ENCODE peak calls at places on chromosomes 7 and 10, in five cellular contexts. J is AG09319, V is substantia nigra, B is astrocyte of the spinal cord, X is right lobe of liver. N is an unnamed sample.

GRCh38 chr7:84263106-84263505 is 68.5 kb upstream of the SEMA3A start:
- DNase-seq in J (no peak), V (no peak), B (no peak), X (no peak), N (no peak)

GRCh38 chr7:131196808-131197207 is 130.9 kb upstream of the MKLN1 start:
- DNase-seq in J (no peak), V (no peak), B (peak), X (no peak), N (no peak)

GRCh38 chr7:37039131-37039719 is 314.9 kb upstream of the AOAH start:
- DNase-seq in J (no peak), V (no peak), B (no peak), X (no peak), N (no peak)

GRCh38 chr10:31574566-31574965 is 255.6 kb downstream of the ZEB1 start:
- DNase-seq in J (no peak), V (no peak), B (no peak), X (no peak), N (no peak)

GRCh38 chr7:45631569-45631968 is 57.4 kb downstream of the ADCY1 start:
- DNase-seq in J (no peak), V (no peak), B (no peak), X (no peak), N (no peak)

GRCh38 chr10:81414038-81414437 is 461.0 kb upstream of the NRG3 start:
- DNase-seq in J (no peak), V (no peak), B (no peak), X (peak), N (no peak)

GRCh38 chr10:70978816-70979215 is 90.5 kb upstream of the PCBD1 start:
- DNase-seq in J (no peak), V (no peak), B (no peak), X (no peak), N (no peak)

GRCh38 chr7:42893341-42894242 is 18.3 kb downstream of the C7orf25 start:
- DNase-seq in J (no peak), V (no peak), B (no peak), X (no peak), N (no peak)

GRCh38 chr7:80493121-80493849 is 18.6 kb downstream of the GNAT3 start:
- DNase-seq in J (no peak), V (no peak), B (no peak), X (no peak), N (no peak)

GRCh38 chr7:94561841-94562514 is 52.4 kb downstream of the CASD1 start:
- DNase-seq in J (no peak), V (no peak), B (peak), X (no peak), N (no peak)

GRCh38 chr7:34365011-34365410 is 293.0 kb upstream of the NPSR1 start:
- DNase-seq in J (no peak), V (no peak), B (no peak), X (no peak), N (no peak)

GRCh38 chr10:94859086-94859485 is 79.4 kb upstream of the CYP2C9 start:
- DNase-seq in J (no peak), V (no peak), B (no peak), X (no peak), N (no peak)

GRCh38 chr10:99908512-99908911 is 101.2 kb downstream of the DNMBP start:
- DNase-seq in J (no peak), V (no peak), B (no peak), X (no peak), N (no peak)

N was measured in Jurkat, Clone E6-1.